ENCODE peak calls at places on chromosomes 12 and 14, in five cellular contexts. H, Y, Z, E and N are unnamed samples.

GRCh38 chr14:83894519-83894918 is 1635.4 kb upstream of the FLRT2 start:
- DNase-seq in E (no peak), Y (no peak), H (peak; percentile 8), Z (no peak), N (no peak)

GRCh38 chr12:95202691-95203476 is 14.4 kb downstream of the FGD6 start:
- DNase-seq in E (no peak), Z (no peak), Y (no peak), H (no peak), N (no peak)

GRCh38 chr12:24407884-24408283 is 458.4 kb upstream of the SOX5 start:
- DNase-seq in Z (no peak), H (no peak), E (no peak), Y (no peak), N (no peak)

GRCh38 chr14:80055912-80056801 is 155.1 kb downstream of the DIO2 start:
- DNase-seq in E (peak; percentile 58), H (peak; percentile 78), Y (peak; percentile 62), Z (peak; percentile 44), N (peak; percentile 72)

GRCh38 chr12:74945771-74946198 is 263.9 kb downstream of the KCNC2 start:
- DNase-seq in Z (no peak), H (no peak), E (no peak), Y (no peak), N (no peak)

GRCh38 chr12:58575281-58575680 is 345.0 kb downstream of the LRIG3 start:
- DNase-seq in E (no peak), Z (no peak), Y (no peak), H (peak; percentile 94), N (no peak)

GRCh38 chr12:76455582-76456345 is 103.8 kb downstream of the OSBPL8 start:
- DNase-seq in E (no peak), Z (peak; percentile 23), Y (no peak), H (peak; percentile 95), N (peak; percentile 90)

GRCh38 chr12:66931091-66931490 is 252.2 kb upstream of the GRIP1 start:
- DNase-seq in H (no peak), E (no peak), Y (no peak), Z (no peak), N (no peak)

GRCh38 chr12:22409071-22409951 is 74.8 kb upstream of the ST8SIA1 start:
- DNase-seq in H (no peak), Y (no peak), Z (no peak), E (no peak), N (peak; percentile 34)

GRCh38 chr14:68945190-68945584 is 33.9 kb downstream of the ACTN1 start:
- DNase-seq in E (no peak), H (no peak), Z (no peak), Y (no peak), N (no peak)

GRCh38 chr14:68947802-68948201 is 31.3 kb downstream of the ACTN1 start:
- DNase-seq in E (no peak), Z (no peak), H (peak; percentile 42), Y (no peak), N (peak; percentile 57)

GRCh38 chr14:68944162-68944561 is 34.9 kb downstream of the ACTN1 start:
- DNase-seq in E (no peak), Y (no peak), H (no peak), Z (no peak), N (no peak)

GRCh38 chr14:68945585-68946289 is 33.4 kb downstream of the ACTN1 start:
- DNase-seq in H (no peak), E (no peak), Y (no peak), Z (no peak), N (no peak)

DNA sequence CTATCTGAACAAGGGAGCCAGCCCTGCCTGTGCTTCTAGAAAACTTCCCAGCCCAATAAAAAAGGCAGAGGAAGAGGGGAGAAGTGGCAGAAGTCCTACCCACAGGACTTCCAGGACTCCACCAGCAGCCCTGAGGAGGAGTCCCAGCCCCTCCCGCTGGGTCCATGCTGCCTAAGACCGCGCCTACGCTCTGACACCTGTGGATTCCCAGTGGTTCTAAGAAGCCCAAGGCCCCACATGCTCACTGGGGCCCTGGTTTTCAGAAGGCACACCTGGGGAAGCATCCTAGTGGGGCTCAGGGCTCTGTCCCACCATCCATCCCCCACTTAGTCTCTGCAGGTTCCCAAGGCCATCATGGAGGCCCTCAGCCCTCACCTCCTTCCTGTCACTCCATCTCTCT is 32.7 kb downstream of the ACTN1 start:
- DNase-seq in E (no peak), H (no peak), Y (no peak), Z (no peak), N (no peak)
- H2BK15ac ChIP-seq in E (no peak overlapping the region), H (no peak overlapping the region), Y (no peak overlapping the region), Z (no peak overlapping the region), N (no peak overlapping the region)

GRCh38 chr14:100674897-100675618 is 51.6 kb upstream of the DLK1 start:
- DNase-seq in H (no peak), Z (no peak), Y (no peak), E (no peak), N (no peak)

GRCh38 chr14:100677152-100677924 is 49.4 kb upstream of the DLK1 start:
- DNase-seq in Z (no peak), H (no peak), Y (no peak), E (no peak), N (peak; percentile 71)

GRCh38 chr14:100676089-100676685 is 50.5 kb upstream of the DLK1 start:
- DNase-seq in H (no peak), E (no peak), Y (no peak), Z (no peak), N (no peak)

GRCh38 chr14:100674428-100674827 is 52.3 kb upstream of the DLK1 start:
- DNase-seq in Y (no peak), Z (no peak), E (no peak), H (no peak), N (no peak)

DNA sequence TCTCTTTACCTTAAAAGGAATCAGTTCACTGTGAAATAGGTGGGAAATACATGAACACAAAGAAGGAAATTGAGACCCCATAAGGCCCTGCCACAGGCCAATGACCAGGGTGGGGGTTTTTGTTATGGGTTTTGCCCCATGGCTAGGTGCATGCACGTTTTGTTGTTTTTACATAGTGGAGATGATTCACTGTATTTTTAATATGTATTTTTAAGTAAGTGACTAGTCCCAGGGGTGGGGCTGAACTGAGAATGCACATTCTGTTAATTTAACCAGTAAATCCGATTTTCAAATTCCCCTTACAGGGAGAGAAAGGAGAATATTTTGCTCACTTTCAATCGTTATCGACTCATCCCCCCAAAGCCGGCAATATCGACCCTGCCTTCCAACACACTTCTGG is 51.0 kb upstream of the DLK1 start:
- DNase-seq in Y (no peak), Z (no peak), H (no peak), E (no peak), N (no peak)
- H2BK15ac ChIP-seq in Y (no peak overlapping the region), Z (peak overlapping the region; percentile 40), H (no peak overlapping the region), E (no peak overlapping the region), N (no peak overlapping the region)

GRCh38 chr12:14280921-14281320 is 84.6 kb upstream of the ATF7IP start:
- DNase-seq in H (no peak), E (no peak), Y (no peak), Z (no peak), N (no peak)

GRCh38 chr12:14279845-14280244 is 85.6 kb upstream of the ATF7IP start:
- DNase-seq in H (no peak), Y (no peak), E (no peak), Z (no peak), N (no peak)

GRCh38 chr12:14283489-14284144 is 81.9 kb upstream of the ATF7IP start:
- DNase-seq in E (no peak), H (no peak), Y (no peak), Z (no peak), N (peak; percentile 48)

GRCh38 chr12:14281539-14281938 is 83.9 kb upstream of the ATF7IP start:
- DNase-seq in H (peak; percentile 13), Z (no peak), Y (no peak), E (no peak), N (no peak)

GRCh38 chr12:14284189-14284722 is 81.2 kb upstream of the ATF7IP start:
- DNase-seq in E (no peak), H (peak; percentile 10), Z (no peak), Y (peak; percentile 59), N (peak; percentile 54)
- H2BK15ac ChIP-seq in E (no peak overlapping the region), H (no peak overlapping the region), Z (no peak overlapping the region), Y (no peak overlapping the region), N (no peak overlapping the region)

DNA sequence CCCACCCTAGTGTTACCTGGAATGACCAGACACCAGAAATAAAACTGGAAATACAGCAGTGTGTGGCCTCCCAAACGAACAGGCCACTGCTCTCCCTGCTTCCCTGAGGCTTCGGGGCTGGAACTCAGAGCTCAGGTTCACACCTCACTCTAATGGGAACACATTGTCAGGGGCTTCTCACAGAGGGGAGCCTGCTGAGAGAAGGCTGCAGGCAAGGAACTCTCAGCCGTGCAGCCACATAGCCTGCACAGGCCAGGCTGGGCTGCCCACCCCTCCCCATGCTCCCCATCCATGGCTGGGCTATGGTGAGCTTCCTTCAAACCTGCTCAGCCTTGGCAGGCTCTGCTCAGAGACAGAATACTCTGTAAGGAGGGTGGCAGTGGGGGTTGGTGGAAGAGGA is 302.5 kb downstream of the EMP1 start:
- DNase-seq in E (no peak), Y (no peak), Z (no peak), H (no peak), N (peak; percentile 76)
- H2BK15ac ChIP-seq in E (no peak overlapping the region), Y (no peak overlapping the region), Z (peak overlapping the region; percentile 61), H (no peak overlapping the region), N (no peak overlapping the region)

GRCh38 chr12:47814539-47815170 is 5.0 kb downstream of the HDAC7 start:
- DNase-seq in E (no peak), Z (no peak), H (no peak), Y (no peak), N (no peak)

GRCh38 chr12:47811070-47811391 is 8.7 kb downstream of the HDAC7 start:
- DNase-seq in E (no peak), Z (no peak), Y (peak; percentile 59), H (no peak), N (peak; percentile 81)

GRCh38 chr12:47813491-47814196 is 6.1 kb downstream of the HDAC7 start:
- DNase-seq in Z (peak; percentile 45), H (no peak), Y (peak; percentile 74), E (no peak), N (peak; percentile 89)

GRCh38 chr12:47811581-47812484 is 7.9 kb downstream of the HDAC7 start:
- DNase-seq in Y (no peak), Z (no peak), E (no peak), H (peak; percentile 86), N (no peak)

DNA sequence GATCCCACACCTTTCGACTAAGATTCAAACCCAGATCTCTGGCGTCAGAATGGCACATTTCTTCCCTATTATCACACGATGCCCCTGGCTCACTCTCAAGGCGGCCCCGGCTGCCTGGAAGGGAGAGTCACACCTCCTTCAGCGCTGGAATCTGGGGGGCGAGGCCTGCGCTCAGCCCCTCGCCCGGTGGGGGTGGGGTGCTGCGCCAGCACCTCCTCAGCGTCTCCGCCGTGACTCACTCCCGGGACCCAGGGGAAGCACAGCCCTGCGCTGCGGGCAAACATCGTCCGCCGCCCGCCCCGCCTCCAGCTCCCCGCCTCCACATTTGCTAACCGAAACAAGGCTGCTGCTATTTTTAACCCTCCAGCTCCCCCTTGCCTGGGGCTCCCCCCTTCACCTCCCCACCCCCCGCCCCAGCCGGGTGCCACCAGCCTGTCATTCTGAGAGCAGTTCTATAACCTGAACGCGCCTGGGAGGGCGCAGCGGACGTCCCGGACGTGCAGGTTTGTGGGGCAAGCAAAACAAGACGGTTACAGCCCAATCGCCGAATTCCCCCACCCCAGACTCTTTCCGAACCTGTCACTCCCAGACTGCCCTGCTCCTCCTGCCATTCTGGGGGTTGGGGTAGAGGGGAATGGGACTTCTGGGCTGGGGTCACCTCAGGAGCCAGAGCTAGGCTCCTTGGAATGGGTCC is 6.8 kb downstream of the HDAC7 start:
- DNase-seq in E (peak; percentile 83), Z (peak; percentile 75), Y (peak; percentile 93), H (peak; percentile 83), N (peak; percentile 97)
- H2BK15ac ChIP-seq in E (peak overlapping the region; percentile 37), Z (peak overlapping the region; percentile 79), Y (no peak overlapping the region), H (peak overlapping the region; percentile 51), N (no peak overlapping the region)